ENCODE peak calls at places on chromosomes 3 and 15, in seven cellular contexts. G is natural killer cell; B is CD8-positive, alpha-beta T cell; P is NCI-H1092 treated with DMSO at 0.1 percent for 48 hours; Q is GM18507; N is HL-60; A is T1000. R is an unnamed sample.

GRCh38 chr3:189883113-189883753 is 237.5 kb downstream of the P3H2 start:
- DNase-seq in G (no peak), B (no peak), P (no peak), Q (no peak), N (no peak), A (no peak), R (no peak)

GRCh38 chr15:96270581-96271172 is 59.8 kb upstream of the NR2F2 start:
- DNase-seq in G (no peak), B (no peak), P (no peak), Q (no peak), N (no peak), A (no peak), R (no peak)

GRCh38 chr3:48466386-48467109 is 20.0 kb downstream of the ATRIP start:
- DNase-seq in G (no peak), B (peak), P (no peak), Q (peak), N (peak), A (no peak), R (no peak)

GRCh38 chr3:57227930-57228733 is 603 bp downstream of the APPL1 start:
- DNase-seq in G (peak), B (peak), P (peak), Q (peak), N (peak), A (peak), R (peak)

GRCh38 chr15:99552111-99552510 is 13.7 kb upstream of the MEF2A start:
- DNase-seq in G (no peak), B (no peak), P (no peak), Q (no peak), N (no peak), A (no peak), R (no peak)

GRCh38 chr3:129522953-129523352 is 5.5 kb upstream of the RHO start:
- DNase-seq in G (no peak), B (no peak), P (no peak), Q (no peak), N (no peak), A (no peak), R (no peak)

GRCh38 chr3:194303749-194304148 is 47.4 kb downstream of the CPN2 start:
- DNase-seq in G (no peak), B (no peak), P (no peak), Q (no peak), N (no peak), A (no peak), R (no peak)

GRCh38 chr3:66442254-66443249 is 58.3 kb downstream of the LRIG1 start:
- DNase-seq in G (no peak), B (no peak), P (peak), Q (no peak), N (no peak), A (no peak), R (peak)

GRCh38 chr15:67828969-67829646 is 3.8 kb downstream of the SKOR1 start:
- DNase-seq in G (no peak), B (no peak), P (no peak), Q (no peak), N (no peak), A (no peak), R (no peak)

GRCh38 chr3:193774272-193774915 is 181.4 kb downstream of the OPA1 start:
- DNase-seq in G (no peak), B (no peak), P (no peak), Q (no peak), N (no peak), A (no peak), R (no peak)

GRCh38 chr3:105351821-105352220 is 14.9 kb upstream of the ALCAM start:
- DNase-seq in G (no peak), B (no peak), P (no peak), Q (no peak), N (no peak), A (no peak), R (no peak)

GRCh38 chr15:68201153-68201878 is 3.8 kb downstream of the CALML4 start:
- DNase-seq in G (no peak), B (no peak), P (no peak), Q (no peak), N (no peak), A (no peak), R (no peak)

GRCh38 chr3:55554621-55555020 is 67.5 kb upstream of the WNT5A start:
- DNase-seq in G (no peak), B (no peak), P (no peak), Q (no peak), N (no peak), A (no peak), R (no peak)

GRCh38 chr3:127035672-127036071 is 52.8 kb downstream of the PLXNA1 start:
- DNase-seq in G (no peak), B (no peak), P (no peak), Q (no peak), N (no peak), A (peak), R (peak)

GRCh38 chr15:40058476-40059140 is 19.6 kb upstream of the SRP14 start:
- DNase-seq in G (no peak), B (no peak), P (no peak), Q (no peak), N (no peak), A (no peak), R (no peak)

GRCh38 chr15:28018291-28019044 is 80.6 kb downstream of the OCA2 start:
- DNase-seq in G (no peak), B (no peak), P (no peak), Q (no peak), N (no peak), A (no peak), R (no peak)

GRCh38 chr15:65326844-65327243 is 22.4 kb downstream of the RNU5B-1 start:
- DNase-seq in G (no peak), B (no peak), P (no peak), Q (no peak), N (no peak), A (no peak), R (no peak)

GRCh38 chr3:139564290-139564861 is 24.8 kb upstream of the RBP1 start:
- DNase-seq in G (no peak), B (no peak), P (peak), Q (no peak), N (peak), A (no peak), R (no peak)

GRCh38 chr3:149352556-149352955 is 19.1 kb upstream of the TM4SF18 start:
- DNase-seq in G (no peak), B (no peak), P (peak), Q (peak), N (peak), A (peak), R (peak)

GRCh38 chr15:78880242-78880533 is 7.5 kb downstream of the MORF4L1 start:
- DNase-seq in G (no peak), B (no peak), P (no peak), Q (no peak), N (no peak), A (no peak), R (no peak)

GRCh38 chr3:13420817-13421755 is 964 bp upstream of the NUP210 start:
- DNase-seq in G (peak), B (peak), P (no peak), Q (no peak), N (peak), A (no peak), R (no peak)

GRCh38 chr3:151925876-151926275 is 52.4 kb downstream of the SUCNR1 start:
- DNase-seq in G (no peak), B (no peak), P (no peak), Q (no peak), N (no peak), A (no peak), R (no peak)

GRCh38 chr3:127822836-127823589 is 698 bp upstream of the MGLL start:
- DNase-seq in G (no peak), B (no peak), P (no peak), Q (no peak), N (peak), A (no peak), R (peak)

GRCh38 chr15:77224352-77224751 is 153.4 kb upstream of the TSPAN3 start:
- DNase-seq in G (no peak), B (no peak), P (no peak), Q (no peak), N (no peak), A (no peak), R (no peak)

GRCh38 chr3:49930922-49931321 is 1.3 kb upstream of the MON1A start:
- DNase-seq in G (no peak), B (no peak), P (no peak), Q (no peak), N (no peak), A (no peak), R (no peak)

GRCh38 chr3:23991236-23992050 is 46.4 kb downstream of the NR1D2 start:
- DNase-seq in G (no peak), B (no peak), P (peak), Q (no peak), N (no peak), A (no peak), R (no peak)

GRCh38 chr3:10867384-10867783 is 51.4 kb downstream of the SLC6A11 start:
- DNase-seq in G (no peak), B (no peak), P (no peak), Q (no peak), N (no peak), A (no peak), R (no peak)

GRCh38 chr15:48395532-48396011 is 64.3 kb downstream of the DUT start:
- DNase-seq in G (no peak), B (no peak), P (no peak), Q (no peak), N (no peak), A (peak), R (peak)

GRCh38 chr3:11534011-11534782 is 109.5 kb downstream of the VGLL4 start:
- DNase-seq in G (no peak), B (no peak), P (no peak), Q (no peak), N (no peak), A (no peak), R (no peak)

GRCh38 chr3:49790626-49791411 is 4.5 kb upstream of the IP6K1 start:
- DNase-seq in G (no peak), B (no peak), P (no peak), Q (no peak), N (no peak), A (no peak), R (no peak)

GRCh38 chr3:157159037-157159761 is 748 bp downstream of the CCNL1 start:
- DNase-seq in G (peak), B (peak), P (peak), Q (no peak), N (peak), A (peak), R (peak)

GRCh38 chr3:71251156-71251775 is 332.3 kb downstream of the FOXP1 start:
- DNase-seq in G (no peak), B (no peak), P (no peak), Q (no peak), N (no peak), A (no peak), R (no peak)

GRCh38 chr15:60000113-60000823 is 3.8 kb upstream of the FOXB1 start:
- DNase-seq in G (no peak), B (no peak), P (peak), Q (no peak), N (no peak), A (no peak), R (no peak)

GRCh38 chr15:56804908-56805307 is 71.6 kb upstream of the ZNF280D start:
- DNase-seq in G (no peak), B (no peak), P (no peak), Q (no peak), N (no peak), A (no peak), R (no peak)

GRCh38 chr15:100042558-100042957 is 299.2 kb downstream of the ADAMTS17 start:
- DNase-seq in G (no peak), B (no peak), P (no peak), Q (no peak), N (no peak), A (no peak), R (no peak)

GRCh38 chr3:114439279-114439678 is 145.5 kb downstream of the TIGIT start:
- DNase-seq in G (no peak), B (no peak), P (no peak), Q (no peak), N (no peak), A (no peak), R (no peak)

GRCh38 chr3:38257583-38257982 is 8.0 kb upstream of the SLC22A13 start:
- DNase-seq in G (no peak), B (no peak), P (no peak), Q (no peak), N (no peak), A (no peak), R (no peak)

GRCh38 chr15:46365612-46366011 is 730.8 kb downstream of the SQOR start:
- DNase-seq in G (no peak), B (no peak), P (no peak), Q (no peak), N (no peak), A (no peak), R (no peak)

GRCh38 chr15:80620931-80621330 is 74.2 kb upstream of the ABHD17C start:
- DNase-seq in G (no peak), B (no peak), P (no peak), Q (no peak), N (no peak), A (no peak), R (no peak)

R was measured in psoas muscle.